ENCODE peak calls at places on chromosomes 11 and 22, in six cellular contexts. G is HCT116, H is esophagus muscularis mucosa, M is gastrocnemius medialis, O is HepG2, F is Peyer's patch. I is an unnamed sample.
A peak's percentile ranks its signal among the peaks of the same experiment; 100 is the strongest.

GRCh38 chr11:71477637-71478011 is 24.6 kb downstream of the NADSYN1 start:
- DNase-seq in G (no peak), H (no peak), M (no peak), O (no peak), F (no peak), I (no peak)

GRCh38 chr22:16962501-16962900 is 45.5 kb downstream of the GAB4 start:
- DNase-seq in G (no peak), H (peak; percentile 89), M (no peak), O (no peak), F (no peak), I (no peak)

GRCh38 chr11:78365381-78365792 is 52.2 kb downstream of the GAB2 start:
- DNase-seq in G (peak; percentile 22), H (no peak), M (no peak), O (peak; percentile 13), F (no peak), I (no peak)

GRCh38 chr11:63866211-63866610 is 27.3 kb downstream of the MARK2 start:
- DNase-seq in G (no peak), H (no peak), M (no peak), O (no peak), F (peak; percentile 88), I (no peak)

GRCh38 chr22:31488988-31489617 is 539 bp downstream of the EIF4ENIF1 start:
- DNase-seq in G (no peak), H (no peak), M (peak; percentile 4), O (no peak), F (peak; percentile 58), I (no peak)

GRCh38 chr11:68396526-68396925 is 64.0 kb upstream of the PPP6R3 start:
- DNase-seq in G (no peak), H (no peak), M (no peak), O (no peak), F (no peak), I (no peak)

GRCh38 chr11:58597749-58598148 is 18.9 kb downstream of the ZFP91 start:
- DNase-seq in G (no peak), H (no peak), M (no peak), O (no peak), F (no peak), I (no peak)

GRCh38 chr11:70142171-70142875 is 60.8 kb upstream of the FADD start:
- DNase-seq in G (peak; percentile 50), H (no peak), M (no peak), O (no peak), F (no peak), I (no peak)

GRCh38 chr22:17777005-17777716 is 2.9 kb upstream of the BID start:
- DNase-seq in G (no peak), H (no peak), M (no peak), O (peak; percentile 53), F (peak; percentile 88), I (no peak)

GRCh38 chr22:31344369-31345330 is 1.5 kb downstream of the PATZ1 start:
- DNase-seq in G (no peak), H (no peak), M (no peak), O (no peak), F (peak; percentile 79), I (no peak)

GRCh38 chr11:66344550-66345315 is at the start of gene BRMS1:
- DNase-seq in G (peak; percentile 95), H (peak; percentile 99), M (peak; percentile 98), O (peak; percentile 94), F (peak; percentile 99), I (peak; percentile 94)
- TF ChIP-seq POLR2A in G (peak; percentile 82), H (peak; percentile 79), M (peak; percentile 92), O (peak; percentile 97), F (peak; percentile 89), I (peak; percentile 86)

DNA sequence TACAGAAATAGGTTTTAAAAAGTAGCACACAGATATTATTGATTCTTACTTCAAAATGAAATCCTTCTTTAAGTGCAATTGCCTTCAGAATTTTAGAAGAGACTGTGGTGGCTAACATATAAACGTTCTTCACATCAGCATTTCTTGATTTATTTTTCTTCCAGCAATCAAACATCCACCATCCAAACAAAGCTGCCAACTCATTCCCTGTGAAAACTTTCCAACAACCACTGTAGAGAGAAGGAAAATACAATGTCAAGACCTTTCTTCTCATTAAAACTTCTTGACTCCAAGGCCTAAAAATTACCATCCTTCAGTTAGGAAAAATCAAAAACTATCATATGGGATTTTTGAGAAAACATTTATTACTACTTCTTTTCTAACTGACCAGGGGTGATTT is 34.0 kb upstream of the P4HA3 start:
- DNase-seq in G (no peak), H (no peak), M (no peak), O (no peak), F (no peak), I (no peak)
- H3K9me3 ChIP-seq in G (no peaks in the 10 kb centered on the region), H (no peaks in the 10 kb centered on the region), M (no peaks in the 10 kb centered on the region), O (no peaks in the 10 kb centered on the region), F (no peaks in the 10 kb centered on the region), I (no peaks in the 10 kb centered on the region)

DNA sequence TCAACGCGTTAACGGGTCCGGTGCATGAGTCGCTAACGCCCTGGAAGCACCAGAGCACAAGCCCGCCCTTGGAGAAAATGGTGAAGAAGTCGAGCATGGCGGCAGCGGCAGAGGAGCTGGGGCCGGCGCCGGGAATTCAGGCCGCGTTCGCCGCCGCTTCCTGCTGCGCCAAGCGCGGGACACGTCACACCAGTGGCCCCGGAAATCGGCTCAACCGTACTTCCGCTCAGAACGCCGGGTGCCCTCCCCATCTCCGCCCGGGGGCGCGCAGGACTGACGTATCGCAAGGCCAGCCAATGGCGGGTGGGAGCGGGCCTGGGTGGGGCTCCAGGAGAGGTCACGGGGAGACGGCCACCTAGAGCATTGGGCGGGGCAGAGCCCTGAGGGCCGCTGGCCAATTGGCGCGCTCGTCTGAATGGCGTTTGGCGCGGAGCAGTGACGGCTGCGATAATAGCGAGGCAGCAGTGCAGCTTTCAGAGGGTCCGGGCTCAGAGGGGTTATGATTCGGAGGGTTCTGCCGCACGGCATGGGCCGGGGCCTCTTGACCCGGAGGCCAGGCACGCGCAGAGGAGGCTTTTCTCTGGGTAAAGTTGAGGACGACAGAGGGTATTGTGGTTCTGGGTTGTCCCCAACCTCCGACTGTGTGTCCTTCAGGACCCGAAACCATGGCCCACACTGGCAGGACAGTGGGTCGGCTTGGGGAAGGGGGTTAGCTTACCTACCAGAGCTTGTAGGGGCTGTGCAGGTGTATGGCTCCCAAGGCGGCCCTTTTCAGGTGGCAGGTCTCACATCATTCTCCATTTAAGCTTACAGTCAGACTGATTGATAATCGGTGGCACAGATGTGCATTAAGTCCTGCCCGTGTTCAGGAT is at the start of the genes FOXRED1 and SRPRA:
- DNase-seq in G (peak; percentile 97), H (peak; percentile 100), M (peak; percentile 99), O (peak; percentile 96), F (peak; percentile 100), I (peak; percentile 99)
- TF ChIP-seq POLR2A in G (peak; percentile 57), H (peak; percentile 49), M (peak; percentile 76), O (peak; percentile 86), F (peak; percentile 80), I (peak; percentile 82)

GRCh38 chr22:48429621-48430020 is 1398.1 kb downstream of the BRD1 start:
- DNase-seq in G (no peak), H (no peak), M (no peak), O (no peak), F (peak; percentile 29), I (no peak)
- H3K9me3 ChIP-seq in G (no peaks in the 10 kb centered on the region), H (no peaks in the 10 kb centered on the region), M (no peaks in the 10 kb centered on the region), O (no peaks in the 10 kb centered on the region), F (no peaks in the 10 kb centered on the region), I (no peaks in the 10 kb centered on the region)

DNA sequence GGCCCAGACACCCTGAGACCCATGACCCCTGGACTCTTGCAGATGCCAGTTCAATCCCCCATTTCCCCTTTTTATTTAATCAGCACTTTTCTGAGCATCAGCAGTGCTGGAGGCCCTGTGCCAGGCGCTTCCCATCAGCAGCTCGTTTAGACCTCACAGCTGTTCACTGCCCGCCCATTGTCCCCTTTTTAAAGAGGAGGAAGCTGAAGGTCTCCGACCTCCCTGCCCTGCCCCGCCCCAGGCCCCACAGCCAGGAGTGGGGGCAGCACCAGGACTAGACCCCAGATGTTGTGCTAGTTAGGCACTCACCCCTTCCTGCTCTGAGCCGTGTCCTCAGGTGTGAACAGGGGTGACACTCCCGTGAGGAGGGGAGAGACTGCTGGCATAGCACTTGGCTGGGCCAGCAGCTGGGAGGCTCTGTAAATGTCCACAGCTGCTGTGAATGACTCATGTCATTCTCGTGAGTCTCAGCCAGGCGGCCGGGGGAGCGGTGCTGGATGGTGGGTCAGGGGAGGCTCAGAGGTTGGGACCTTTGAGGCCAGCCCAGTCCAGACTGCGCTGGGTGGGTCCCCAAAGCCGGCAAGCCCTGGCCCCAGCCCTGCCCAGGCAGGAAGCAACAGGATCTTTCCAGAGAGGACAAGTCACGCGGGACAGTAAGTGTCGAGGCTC is 19.9 kb downstream of the EMID1 start:
- DNase-seq in G (no peak), H (no peak), M (no peak), O (no peak), F (peak; percentile 65), I (no peak)
- TF ChIP-seq POLR2A in G (no peak), H (no peak), M (no peak), O (no peak), F (no peak), I (no peak)

GRCh38 chr11:106217456-106217855 is 140.0 kb downstream of the AASDHPPT start:
- DNase-seq in G (no peak), H (no peak), M (no peak), O (no peak), F (no peak), I (no peak)
- H3K9me3 ChIP-seq in G (no peaks in the 10 kb centered on the region), H (no peaks in the 10 kb centered on the region), M (no peaks in the 10 kb centered on the region), O (peaks cover 41% of the 10 kb centered on the region), F (no peaks in the 10 kb centered on the region), I (peaks cover under 1% of the 10 kb centered on the region)

GRCh38 chr11:134955281-134955680 is 543.2 kb upstream of the B3GAT1 start:
- DNase-seq in G (no peak), H (peak; percentile 87), M (no peak), O (no peak), F (no peak), I (no peak)
- TF ChIP-seq POLR2A in G (no peak), H (no peak), M (no peak), O (no peak), F (no peak), I (no peak)

I was measured in esophagus squamous epithelium.